ENCODE peak calls at places on chromosomes 3 and 15, in four cellular contexts. W is K562, L is HepG2, K is HCT116. M is an unnamed sample.
A peak's percentile ranks its signal among the peaks of the same experiment; 100 is the strongest.

GRCh38 chr3:46271209-46271608 is 28.9 kb downstream of the CCR3 start:
- DNase-seq in L (no peak), K (no peak), W (no peak), M (no peak)

GRCh38 chr3:119380697-119381096 is 82.7 kb downstream of the TMEM39A start:
- DNase-seq in L (no peak), K (peak; percentile 7), W (no peak), M (no peak)

GRCh38 chr3:41682996-41683395 is 278.9 kb downstream of the ULK4 start:
- DNase-seq in K (no peak), W (no peak), L (no peak), M (no peak)

GRCh38 chr3:171851685-171852084 is 8.5 kb downstream of the TMEM212 start:
- DNase-seq in K (peak; percentile 47), L (no peak), W (no peak), M (no peak)

GRCh38 chr3:156801746-156802145 is 24.4 kb upstream of the LEKR1 start:
- DNase-seq in K (no peak), W (no peak), L (no peak), M (no peak)

GRCh38 chr3:194256040-194256945 is 94.8 kb downstream of the CPN2 start:
- DNase-seq in W (peak; percentile 75), L (no peak), K (no peak), M (no peak)

GRCh38 chr3:170473358-170473757 is 54.7 kb downstream of the CLDN11 start:
- DNase-seq in W (no peak), L (no peak), K (no peak), M (no peak)

GRCh38 chr3:11438636-11439035 is 166.4 kb downstream of the ATG7 start:
- DNase-seq in W (no peak), L (no peak), K (no peak), M (no peak)

GRCh38 chr3:179967622-179968021 is 69.1 kb downstream of the PEX5L start:
- DNase-seq in L (no peak), K (no peak), W (no peak), M (no peak)

GRCh38 chr3:120559228-120560061 is 36.7 kb upstream of the NDUFB4 start:
- DNase-seq in K (peak; percentile 87), L (peak; percentile 15), W (peak; percentile 22), M (no peak)

GRCh38 chr3:111547645-111548044 is 5.6 kb downstream of the CD96 start:
- DNase-seq in L (no peak), K (no peak), W (no peak), M (no peak)

GRCh38 chr15:59366368-59367021 is 6.2 kb downstream of the MYO1E start:
- DNase-seq in L (no peak), W (no peak), K (no peak), M (no peak)

GRCh38 chr3:67647390-67647878 is 7.0 kb downstream of the SUCLG2 start:
- DNase-seq in W (no peak), L (peak; percentile 98), K (peak; percentile 69), M (peak; percentile 92)

GRCh38 chr15:79017953-79018352 is 72.6 kb downstream of the RASGRF1 start:
- DNase-seq in L (no peak), K (no peak), W (no peak), M (no peak)

GRCh38 chr3:156751461-156752025 is 74.6 kb upstream of the LEKR1 start:
- DNase-seq in L (no peak), K (no peak), W (no peak), M (no peak)

GRCh38 chr15:56794923-56795329 is 61.6 kb upstream of the ZNF280D start:
- DNase-seq in L (no peak), W (no peak), K (no peak), M (no peak)

GRCh38 chr3:179558742-179559364 is 3.9 kb upstream of the ACTL6A start:
- DNase-seq in W (peak; percentile 54), L (peak; percentile 48), K (peak; percentile 57), M (peak; percentile 63)

GRCh38 chr3:74426571-74426970 is 187.9 kb downstream of the CNTN3 start:
- DNase-seq in W (no peak), K (no peak), L (no peak), M (no peak)

GRCh38 chr3:99542771-99543518 is 95.4 kb upstream of the COL8A1 start:
- DNase-seq in K (no peak), W (no peak), L (no peak), M (no peak)

GRCh38 chr15:70569139-70569717 is 194.1 kb downstream of the UACA start:
- DNase-seq in K (peak; percentile 73), W (peak; percentile 24), L (peak; percentile 68), M (peak; percentile 17)

GRCh38 chr3:29171583-29171990 is 109.3 kb upstream of the RBMS3 start:
- DNase-seq in W (no peak), K (no peak), L (no peak), M (no peak)

GRCh38 chr3:12158387-12159226 is at the start of gene TIMP4:
- DNase-seq in K (no peak), L (peak; percentile 46), W (no peak), M (no peak)

GRCh38 chr3:111351334-111351733 is 190.7 kb upstream of the CD96 start:
- DNase-seq in W (no peak), K (no peak), L (no peak), M (no peak)

GRCh38 chr15:67025719-67026118 is 39.7 kb upstream of the SMAD3 start:
- DNase-seq in W (no peak), K (no peak), L (no peak), M (no peak)

GRCh38 chr15:90625037-90625436 is 92.1 kb upstream of the BLM start:
- DNase-seq in K (no peak), L (no peak), W (no peak), M (no peak)

GRCh38 chr15:65286069-65286703 is 497 bp downstream of the PARP16 start:
- DNase-seq in K (no peak), W (peak; percentile 43), L (peak; percentile 34), M (no peak)

GRCh38 chr3:32436816-32437189 is 45.1 kb downstream of the CMTM7 start:
- DNase-seq in K (no peak), L (no peak), W (no peak), M (no peak)

GRCh38 chr3:182567666-182568065 is 225.6 kb upstream of the ATP11B start:
- DNase-seq in L (no peak), W (no peak), K (no peak), M (no peak)

GRCh38 chr15:40825661-40826088 is 2.8 kb downstream of the PPP1R14D start:
- DNase-seq in K (no peak), L (peak; percentile 44), W (no peak), M (no peak)

GRCh38 chr3:100957407-100958100 is 35.7 kb downstream of the ABI3BP start:
- DNase-seq in W (no peak), K (no peak), L (no peak), M (no peak)

GRCh38 chr3:171833775-171834460 is 9.2 kb upstream of the TMEM212 start:
- DNase-seq in K (no peak), W (no peak), L (no peak), M (no peak)

GRCh38 chr15:80850941-80851451 is 71.8 kb downstream of the CEMIP start:
- DNase-seq in K (peak; percentile 53), L (peak; percentile 10), W (no peak), M (no peak)

GRCh38 chr3:47163023-47163989 is 607 bp downstream of the SETD2 start:
- DNase-seq in L (peak; percentile 71), W (peak; percentile 69), K (no peak), M (no peak)

GRCh38 chr15:46251873-46252272 is 617.0 kb downstream of the SQOR start:
- DNase-seq in W (no peak), K (no peak), L (no peak), M (no peak)

GRCh38 chr15:62110000-62110851 is 43.4 kb downstream of the C2CD4A start:
- DNase-seq in L (no peak), K (no peak), W (no peak), M (peak; percentile 85)

GRCh38 chr3:52339612-52340011 is 23.5 kb downstream of the DNAH1 start:
- DNase-seq in K (peak; percentile 86), W (peak; percentile 42), L (peak; percentile 85), M (peak; percentile 45)

GRCh38 chr3:195046441-195046840 is 224.5 kb downstream of the XXYLT1 start:
- DNase-seq in K (no peak), L (no peak), W (no peak), M (no peak)

GRCh38 chr3:101964861-101965260 is 115.5 kb downstream of the NFKBIZ start:
- DNase-seq in W (no peak), L (no peak), K (no peak), M (no peak)

GRCh38 chr3:124695369-124695768 is 34.9 kb upstream of the UMPS start:
- DNase-seq in L (no peak), W (no peak), K (no peak), M (no peak)

GRCh38 chr3:124907957-124908356 is 20.8 kb upstream of the ITGB5 start:
- DNase-seq in L (no peak), W (no peak), K (no peak), M (no peak)

DNA sequence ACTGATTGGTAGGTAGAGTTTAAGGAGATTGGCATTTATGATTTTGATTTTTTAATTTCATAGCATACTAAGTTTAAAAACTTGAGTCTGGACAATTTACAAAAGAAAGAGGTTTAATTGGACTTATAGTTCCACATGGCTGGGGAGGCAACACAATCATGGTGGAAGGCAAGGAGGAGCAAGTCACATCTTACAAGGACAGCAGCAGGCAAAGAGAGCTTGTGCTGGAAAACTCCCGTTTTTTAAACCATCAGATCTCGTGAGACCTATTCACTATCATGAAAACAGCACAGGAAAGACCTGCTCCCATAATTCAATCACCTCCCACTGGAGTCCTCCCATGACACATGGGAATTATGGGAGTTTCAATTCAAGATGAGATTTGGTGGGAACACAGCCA is 630.9 kb upstream of the NR2F2 start:
- DNase-seq in L (no peak), W (no peak), K (no peak), M (no peak)
- H3K9me3 ChIP-seq in L (peaks cover 85% of the 10 kb centered on the region), W (peaks cover 33% of the 10 kb centered on the region), K (peaks cover 11% of the 10 kb centered on the region), M (peaks cover 10% of the 10 kb centered on the region)

GRCh38 chr3:134978658-134979057 is 183.6 kb downstream of the EPHB1 start:
- DNase-seq in K (no peak), W (no peak), L (no peak), M (no peak)
- TF ChIP-seq TCF7L2 in K (no peak), W (no peak), L (no peak), M (no peak)

GRCh38 chr15:24977686-24978085 is 22.9 kb downstream of the SNRPN start:
- DNase-seq in L (no peak), K (no peak), W (no peak), M (no peak)
- H3K9me3 ChIP-seq in L (peaks cover 66% of the 10 kb centered on the region), K (peaks cover 3% of the 10 kb centered on the region), W (no peaks in the 10 kb centered on the region), M (no peaks in the 10 kb centered on the region)

DNA sequence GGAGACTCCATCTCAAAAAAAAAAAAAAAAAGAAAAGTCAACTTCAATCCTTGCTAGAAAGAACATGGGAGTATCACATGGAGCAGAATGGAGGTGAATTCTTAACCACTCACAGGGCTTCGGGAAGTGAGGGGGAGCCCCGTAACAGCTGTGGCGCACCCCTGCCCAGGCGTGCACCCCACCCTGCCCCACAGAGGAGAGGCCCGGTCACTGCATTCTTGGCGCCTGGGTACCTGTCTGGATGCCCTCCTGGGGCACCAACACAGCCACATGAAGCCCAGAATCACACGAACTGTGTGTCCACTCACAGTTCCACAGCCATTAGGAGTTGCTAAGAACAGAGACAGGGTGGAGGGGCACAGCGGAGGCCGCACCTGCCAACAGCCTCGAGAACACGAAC is 51.8 kb downstream of the NIPA2 start:
- DNase-seq in W (no peak), L (no peak), K (no peak), M (no peak)
- TF ChIP-seq TCF7L2 in W (no peak), L (no peak), K (no peak), M (no peak)

GRCh38 chr3:17726313-17726712 is 16.1 kb downstream of the TBC1D5 start:
- DNase-seq in K (no peak), L (no peak), W (no peak), M (no peak)
- H3K9me3 ChIP-seq in K (no peaks in the 10 kb centered on the region), L (no peaks in the 10 kb centered on the region), W (no peaks in the 10 kb centered on the region), M (no peaks in the 10 kb centered on the region)

M was measured in Panc1.